ENCODE peak calls at places on chromosomes 13 and 19, in ten cellular contexts. T, P, V, O, J, D, L, H, B and X are unnamed samples.

GRCh38 chr13:72561791-72562190 is 165.6 kb downstream of the MZT1 start:
- DNase-seq in T (no peak), P (no peak), V (no peak), O (no peak), J (no peak), D (no peak), L (no peak), H (no peak), B (no peak), X (no peak)

GRCh38 chr13:25648996-25649633 is 277.3 kb downstream of the ATP8A2 start:
- DNase-seq in T (no peak), P (no peak), V (no peak), O (no peak), J (no peak), D (no peak), L (no peak), H (no peak), B (no peak), X (no peak)

GRCh38 chr19:51600940-51601575 is 29.1 kb downstream of the SIGLEC5 start:
- DNase-seq in T (no peak), P (no peak), V (no peak), O (peak), J (no peak), D (no peak), L (no peak), H (no peak), B (no peak), X (no peak)

GRCh38 chr19:40604647-40605200 is 3.6 kb downstream of the LTBP4 start:
- DNase-seq in T (no peak), P (no peak), V (no peak), O (no peak), J (no peak), D (no peak), L (no peak), H (no peak), B (no peak), X (no peak)

GRCh38 chr19:55066107-55066709 is 3.3 kb upstream of the RDH13 start:
- DNase-seq in T (no peak), P (no peak), V (no peak), O (no peak), J (peak), D (no peak), L (no peak), H (no peak), B (no peak), X (no peak)

GRCh38 chr19:35207391-35207871 is 21.1 kb downstream of the FAM187B start:
- DNase-seq in T (no peak), P (peak), V (no peak), O (no peak), J (no peak), D (no peak), L (no peak), H (no peak), B (no peak), X (no peak)

GRCh38 chr19:45187421-45188100 is 9.0 kb downstream of the BLOC1S3 start:
- DNase-seq in T (no peak), P (no peak), V (peak), O (peak), J (no peak), D (no peak), L (no peak), H (no peak), B (no peak), X (no peak)

GRCh38 chr19:45825263-45825605 is 10.1 kb upstream of the RSPH6A start:
- DNase-seq in T (no peak), P (no peak), V (no peak), O (no peak), J (no peak), D (no peak), L (no peak), H (no peak), B (no peak), X (no peak)

GRCh38 chr19:15188851-15189250 is 11.9 kb downstream of the NOTCH3 start:
- DNase-seq in T (no peak), P (no peak), V (no peak), O (no peak), J (no peak), D (no peak), L (no peak), H (no peak), B (no peak), X (no peak)

GRCh38 chr13:42401376-42401775 is 129.4 kb downstream of the AKAP11 start:
- DNase-seq in T (no peak), P (no peak), V (no peak), O (no peak), J (no peak), D (no peak), L (no peak), H (no peak), B (no peak), X (no peak)

GRCh38 chr13:90868321-90868920 is 479.1 kb upstream of the MIR17HG start:
- DNase-seq in T (no peak), P (no peak), V (peak), O (no peak), J (peak), D (no peak), L (no peak), H (peak), B (no peak), X (peak)

GRCh38 chr19:12648088-12648487 is 18.5 kb downstream of the MAN2B1 start:
- DNase-seq in T (no peak), P (no peak), V (no peak), O (no peak), J (peak), D (no peak), L (no peak), H (no peak), B (no peak), X (no peak)

GRCh38 chr19:15074371-15074770 is 7.6 kb upstream of the OR1I1 start:
- DNase-seq in T (no peak), P (no peak), V (no peak), O (no peak), J (no peak), D (no peak), L (no peak), H (no peak), B (no peak), X (no peak)

GRCh38 chr13:21344662-21345176 is 114.4 kb downstream of the ZDHHC20 start:
- DNase-seq in T (peak), P (peak), V (no peak), O (peak), J (no peak), D (no peak), L (no peak), H (no peak), B (no peak), X (no peak)

GRCh38 chr13:22703601-22704209 is 477.1 kb upstream of the SGCG start:
- DNase-seq in T (no peak), P (no peak), V (no peak), O (no peak), J (peak), D (no peak), L (no peak), H (no peak), B (no peak), X (no peak)

GRCh38 chr13:20945952-20946383 is 43.4 kb upstream of the XPO4 start:
- DNase-seq in T (no peak), P (no peak), V (no peak), O (no peak), J (peak), D (no peak), L (no peak), H (no peak), B (no peak), X (no peak)

GRCh38 chr19:35862528-35862927 is 5.8 kb downstream of the KIRREL2 start:
- DNase-seq in T (no peak), P (no peak), V (no peak), O (no peak), J (no peak), D (no peak), L (no peak), H (no peak), B (no peak), X (no peak)

GRCh38 chr13:63433546-63434150 is 2018.0 kb upstream of the PCDH20 start:
- DNase-seq in T (no peak), P (no peak), V (peak), O (no peak), J (no peak), D (no peak), L (no peak), H (peak), B (no peak), X (peak)

GRCh38 chr13:89455741-89456140 is 1784.6 kb downstream of the SLITRK5 start:
- DNase-seq in T (no peak), P (no peak), V (no peak), O (no peak), J (peak), D (no peak), L (no peak), H (no peak), B (no peak), X (no peak)

GRCh38 chr19:49864890-49865289 is 2.5 kb downstream of the PNKP start:
- DNase-seq in T (no peak), P (no peak), V (no peak), O (no peak), J (no peak), D (no peak), L (no peak), H (no peak), B (no peak), X (no peak)

GRCh38 chr13:111029957-111030609 is 85.0 kb upstream of the ARHGEF7 start:
- DNase-seq in T (no peak), P (no peak), V (no peak), O (no peak), J (no peak), D (no peak), L (no peak), H (no peak), B (no peak), X (no peak)

GRCh38 chr13:28000567-28000966 is 12.1 kb upstream of the URAD start:
- DNase-seq in T (no peak), P (no peak), V (no peak), O (no peak), J (no peak), D (no peak), L (no peak), H (no peak), B (no peak), X (no peak)

GRCh38 chr13:41945926-41946325 is 15.0 kb downstream of the VWA8 start:
- DNase-seq in T (no peak), P (no peak), V (no peak), O (no peak), J (no peak), D (no peak), L (no peak), H (no peak), B (no peak), X (no peak)

GRCh38 chr13:73835138-73835721 is 299.0 kb downstream of the KLF12 start:
- DNase-seq in T (no peak), P (no peak), V (peak), O (no peak), J (peak), D (peak), L (no peak), H (peak), B (no peak), X (peak)

GRCh38 chr19:46840157-46840942 is 10.3 kb downstream of the AP2S1 start:
- DNase-seq in T (peak), P (peak), V (peak), O (peak), J (peak), D (no peak), L (no peak), H (peak), B (no peak), X (peak)

GRCh38 chr19:30780032-30780431 is 407.8 kb downstream of the ZNF536 start:
- DNase-seq in T (no peak), P (no peak), V (no peak), O (no peak), J (no peak), D (no peak), L (no peak), H (no peak), B (no peak), X (no peak)

GRCh38 chr13:70668983-70669382 is 560.7 kb upstream of the KLHL1 start:
- DNase-seq in T (no peak), P (no peak), V (peak), O (no peak), J (peak), D (no peak), L (no peak), H (no peak), B (no peak), X (no peak)

GRCh38 chr19:5444431-5444830 is 10.8 kb upstream of the ZNRF4 start:
- DNase-seq in T (no peak), P (no peak), V (no peak), O (no peak), J (no peak), D (no peak), L (no peak), H (no peak), B (no peak), X (no peak)

GRCh38 chr19:38721977-38722773 is 22.1 kb downstream of the CAPN12 start:
- DNase-seq in T (no peak), P (no peak), V (no peak), O (no peak), J (peak), D (no peak), L (no peak), H (no peak), B (no peak), X (no peak)

GRCh38 chr13:67771106-67771505 is 541.0 kb upstream of the PCDH9 start:
- DNase-seq in T (no peak), P (no peak), V (no peak), O (no peak), J (no peak), D (no peak), L (no peak), H (no peak), B (no peak), X (no peak)

GRCh38 chr19:4052993-4053422 is 13.7 kb downstream of the ZBTB7A start:
- DNase-seq in T (no peak), P (no peak), V (no peak), O (no peak), J (no peak), D (peak), L (no peak), H (no peak), B (no peak), X (no peak)

GRCh38 chr19:47209323-47210179 is 21.4 kb downstream of the BBC3 start:
- DNase-seq in T (no peak), P (no peak), V (no peak), O (no peak), J (no peak), D (no peak), L (no peak), H (peak), B (no peak), X (peak)

GRCh38 chr13:109198585-109198984 is 569.2 kb downstream of the MYO16 start:
- DNase-seq in T (no peak), P (no peak), V (peak), O (no peak), J (peak), D (no peak), L (no peak), H (no peak), B (no peak), X (peak)

GRCh38 chr13:63731896-63732295 is 2316.2 kb upstream of the PCDH20 start:
- DNase-seq in T (no peak), P (no peak), V (no peak), O (no peak), J (no peak), D (no peak), L (no peak), H (no peak), B (no peak), X (no peak)

GRCh38 chr13:66375756-66376155 is 854.4 kb downstream of the PCDH9 start:
- DNase-seq in T (no peak), P (no peak), V (no peak), O (no peak), J (no peak), D (no peak), L (no peak), H (peak), B (no peak), X (peak)

GRCh38 chr19:43438291-43439162 is 23.8 kb downstream of the TEX101 start:
- DNase-seq in T (peak), P (no peak), V (peak), O (no peak), J (no peak), D (peak), L (no peak), H (peak), B (no peak), X (peak)

GRCh38 chr13:41654800-41655199 is 197.4 kb downstream of the RGCC start:
- DNase-seq in T (no peak), P (no peak), V (no peak), O (no peak), J (no peak), D (no peak), L (no peak), H (no peak), B (no peak), X (no peak)

GRCh38 chr19:42965204-42965603 is 28.2 kb upstream of the PSG7 start:
- DNase-seq in T (no peak), P (no peak), V (peak), O (no peak), J (peak), D (peak), L (no peak), H (no peak), B (no peak), X (peak)